ENCODE peak calls at places on chromosome X, in five cellular contexts. E is IMR-90, W is mesenchymal stem cell, N is mesendoderm, V is neuronal stem cell. L is an unnamed sample.
A peak's percentile ranks its signal among the peaks of the same experiment; 100 is the strongest.

GRCh38 chrX:40646489-40647306 is 663 bp downstream of the CXorf38 start:
- DNase-seq in V (peak; percentile 15), W (peak; percentile 31), E (peak; percentile 43), N (peak; percentile 25), L (no peak)

GRCh38 chrX:13373807-13374187 is 53.9 kb upstream of the ATXN3L start:
- DNase-seq in E (peak; percentile 82), W (peak; percentile 58), V (no peak), N (no peak), L (no peak)

GRCh38 chrX:135434258-135435138 is 12.8 kb downstream of the SMIM10L2A start:
- DNase-seq in N (no peak), V (no peak), W (no peak), E (no peak), L (no peak)

GRCh38 chrX:49762175-49762704 is 66.5 kb upstream of the PAGE1 start:
- DNase-seq in E (no peak), N (peak; percentile 19), W (no peak), V (no peak), L (no peak)

GRCh38 chrX:26442340-26442739 is 226.4 kb downstream of the MAGEB5 start:
- DNase-seq in W (no peak), E (peak; percentile 26), N (peak; percentile 40), V (peak; percentile 0), L (no peak)

GRCh38 chrX:30822068-30822671 is 66.9 kb downstream of the TAB3 start:
- DNase-seq in V (no peak), N (peak; percentile 43), E (no peak), W (no peak), L (no peak)

GRCh38 chrX:69055193-69055592 is 110.1 kb downstream of the PJA1 start:
- DNase-seq in V (no peak), E (no peak), N (no peak), W (no peak), L (peak; percentile 5)

GRCh38 chrX:55007633-55008032 is 7.5 kb downstream of the APEX2 start:
- DNase-seq in N (no peak), V (no peak), W (peak; percentile 60), E (peak; percentile 63), L (no peak)

GRCh38 chrX:129000018-129000417 is 523.3 kb downstream of the SMARCA1 start:
- DNase-seq in E (no peak), N (no peak), W (no peak), V (no peak), L (no peak)

GRCh38 chrX:95318882-95319281 is 1365.8 kb upstream of the DIAPH2 start:
- DNase-seq in N (peak; percentile 59), W (no peak), V (no peak), E (no peak), L (peak; percentile 62)

GRCh38 chrX:17613979-17614572 is 123.2 kb upstream of the SCML1 start:
- DNase-seq in N (peak; percentile 6), W (no peak), V (no peak), E (peak; percentile 51), L (no peak)

GRCh38 chrX:44039556-44039955 is 66.4 kb upstream of the NDP start:
- DNase-seq in E (no peak), W (peak; percentile 2), V (no peak), N (no peak), L (no peak)

GRCh38 chrX:22952011-22952410 is 47.7 kb upstream of the DDX53 start:
- DNase-seq in V (no peak), W (peak; percentile 71), N (peak; percentile 53), E (peak; percentile 51), L (no peak)

GRCh38 chrX:10169180-10169579 is 12.4 kb downstream of the CLCN4 start:
- DNase-seq in V (no peak), N (no peak), W (no peak), E (no peak), L (no peak)

GRCh38 chrX:12423346-12423745 is 285.1 kb downstream of the FRMPD4 start:
- DNase-seq in V (no peak), E (no peak), W (no peak), N (no peak), L (no peak)

GRCh38 chrX:8455600-8455999 is 9.0 kb upstream of the VCX3B start:
- DNase-seq in N (no peak), W (no peak), E (no peak), V (no peak), L (no peak)

GRCh38 chrX:68415289-68415688 is 18.0 kb downstream of the OPHN1 start:
- DNase-seq in E (peak; percentile 64), W (no peak), V (no peak), N (no peak), L (no peak)

GRCh38 chrX:14630724-14631123 is 101.4 kb downstream of the GLRA2 start:
- DNase-seq in E (no peak), V (no peak), W (no peak), N (peak; percentile 1), L (no peak)

GRCh38 chrX:3286196-3286920 is 60.1 kb downstream of the MXRA5 start:
- DNase-seq in V (no peak), W (peak; percentile 87), E (peak; percentile 74), N (no peak), L (no peak)

GRCh38 chrX:150765782-150766350 is 72.7 kb downstream of the MTMR1 start:
- DNase-seq in V (no peak), W (no peak), N (peak; percentile 80), E (no peak), L (no peak)

GRCh38 chrX:70922776-70923473 is 8.0 kb downstream of the SLC7A3 start:
- DNase-seq in E (no peak), N (peak; percentile 57), W (no peak), V (no peak), L (no peak)

GRCh38 chrX:70916754-70917153 is 8.2 kb upstream of the TEX11 start:
- DNase-seq in N (no peak), W (no peak), E (no peak), V (no peak), L (no peak)

GRCh38 chrX:70924294-70924693 is 6.6 kb downstream of the SLC7A3 start:
- DNase-seq in N (no peak), E (no peak), V (no peak), W (no peak), L (no peak)

DNA sequence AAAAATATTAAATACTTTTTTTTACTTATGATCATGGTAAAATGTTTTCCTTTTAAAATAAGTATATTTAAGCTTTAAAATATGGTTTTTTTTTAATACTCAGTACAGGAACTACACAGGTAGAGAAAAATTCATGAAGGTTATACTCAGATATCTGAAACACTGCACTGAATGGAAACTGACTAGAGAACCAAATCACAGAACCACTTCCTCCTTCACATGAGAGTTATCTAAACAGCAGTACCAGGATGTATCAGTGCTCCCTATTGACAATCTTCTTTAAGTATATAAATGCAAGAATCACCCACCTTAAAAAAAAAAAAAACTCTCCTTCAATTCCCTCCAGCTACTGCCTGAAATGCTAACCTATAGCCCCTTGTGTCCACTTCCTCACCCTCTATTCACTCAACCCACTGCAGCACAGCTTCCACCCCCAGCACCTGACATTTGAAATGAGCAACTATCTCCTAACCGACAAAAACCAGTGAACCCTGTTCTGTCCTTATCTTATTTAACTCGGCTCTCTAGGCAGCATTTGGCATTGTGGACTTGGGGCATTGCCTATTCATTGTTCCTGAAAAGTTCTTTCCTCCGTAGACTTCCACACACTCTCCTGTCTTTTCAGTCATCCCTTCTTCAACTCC is 9.1 kb downstream of the SLC7A3 start:
- DNase-seq in N (peak; percentile 36), V (no peak), E (no peak), W (no peak), L (no peak)
- H2BK5ac ChIP-seq in N (no peak overlapping the region), V (no peak overlapping the region), E (no peak overlapping the region), W (no peak overlapping the region), L (no peak overlapping the region)

DNA sequence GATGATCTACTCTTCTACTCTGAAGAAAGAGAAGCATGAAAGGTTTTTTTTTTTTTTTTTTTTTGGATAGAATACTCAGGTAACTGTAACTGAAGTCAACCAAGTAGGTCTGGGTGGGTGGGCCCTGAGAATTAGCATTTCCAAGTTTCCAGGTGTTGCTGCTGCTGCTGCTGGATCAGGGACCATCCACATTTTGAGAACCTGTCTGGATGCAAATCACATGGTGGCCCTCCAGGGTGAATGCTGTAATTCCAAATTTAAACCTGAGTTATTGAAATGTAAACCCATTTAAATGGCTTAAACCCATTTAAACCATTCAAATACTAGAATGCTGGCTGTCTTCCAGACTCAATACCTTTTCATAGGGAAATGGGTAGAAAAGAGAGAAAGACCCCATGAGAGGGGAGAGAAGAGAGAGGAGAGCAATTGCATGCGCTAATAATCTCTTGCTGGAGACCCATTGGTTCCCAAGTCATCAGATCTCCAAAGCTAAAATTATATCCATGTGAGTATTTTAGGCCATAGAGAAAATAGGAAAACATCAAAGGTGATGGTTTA is 17.6 kb downstream of the SUPT20HL1 start:
- DNase-seq in W (no peak), E (no peak), N (no peak), V (no peak), L (peak; percentile 77)
- H3K27ac ChIP-seq in W (no peak overlapping the region), E (no peak overlapping the region), N (no peak overlapping the region), V (no peak overlapping the region), L (peak overlapping the region; percentile 59)

DNA sequence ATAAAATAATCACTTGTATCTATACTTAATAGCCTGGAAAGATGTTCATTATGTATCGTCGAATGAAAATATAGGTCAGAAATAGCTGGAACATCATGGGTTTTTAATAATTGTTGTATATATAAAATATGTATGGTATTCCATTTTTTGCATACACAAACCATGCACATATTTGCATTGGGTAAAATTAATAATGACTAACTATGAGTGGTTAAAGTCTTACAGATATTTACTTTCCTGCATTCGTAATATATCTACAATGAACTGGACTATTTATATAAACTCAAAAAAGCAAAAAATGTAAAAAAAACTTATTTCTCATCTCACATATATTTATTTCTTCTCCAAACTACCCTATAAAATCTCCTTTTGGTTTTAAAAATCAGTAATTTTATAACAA is 46.0 kb downstream of the CYLC1 start:
- DNase-seq in N (no peak), V (no peak), E (no peak), W (no peak), L (no peak)
- H2BK5ac ChIP-seq in N (no peak overlapping the region), V (no peak overlapping the region), E (no peak overlapping the region), W (no peak overlapping the region), L (no peak overlapping the region)

DNA sequence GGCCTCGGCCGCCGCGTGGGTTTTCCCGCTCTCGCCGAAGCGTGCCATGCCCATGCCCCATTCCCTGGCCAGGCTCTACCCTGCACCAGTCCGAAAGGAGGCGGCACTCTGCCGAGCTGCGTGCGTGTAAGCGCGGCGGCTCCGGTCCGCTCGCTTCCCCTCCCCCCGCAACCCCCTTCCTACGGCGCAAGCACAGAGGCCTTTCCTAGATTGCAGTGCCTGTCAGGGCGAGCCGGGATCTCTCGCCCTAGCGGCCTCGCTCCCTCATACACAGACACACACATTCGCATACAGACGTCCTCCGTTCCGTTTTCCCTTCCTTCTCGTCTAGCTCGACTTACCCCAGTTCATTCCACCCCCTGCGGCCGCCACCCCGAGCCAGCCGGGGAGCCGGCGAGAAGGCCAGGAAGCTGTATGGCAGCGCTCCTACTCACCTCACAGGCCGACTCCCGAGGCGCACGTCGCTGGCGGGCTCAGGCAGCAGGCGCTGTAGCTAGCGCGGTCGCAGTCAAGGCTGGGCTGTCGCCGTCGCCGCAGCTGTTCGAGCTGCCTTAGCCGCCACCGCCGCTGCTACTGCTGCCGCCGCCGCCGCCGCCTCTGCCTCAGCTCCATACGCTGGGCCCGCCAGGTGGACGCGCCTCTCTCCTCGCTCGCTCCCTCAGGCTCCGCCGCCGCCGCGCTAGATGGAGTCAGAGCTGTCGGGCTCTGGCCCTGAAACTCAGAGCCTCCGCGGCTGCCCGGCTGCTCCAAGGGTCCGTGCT is 623 bp downstream of the NEXMIF start:
- DNase-seq in V (peak; percentile 38), W (peak; percentile 1), N (peak; percentile 82), E (no peak), L (peak; percentile 55)
- H3K27ac ChIP-seq in V (no peak overlapping the region), W (no peak overlapping the region), N (no peak overlapping the region), E (no peak overlapping the region), L (no peak overlapping the region)

GRCh38 chrX:65750674-65751469 is 83.4 kb downstream of the MSN start:
- DNase-seq in W (no peak), V (no peak), N (no peak), E (no peak), L (no peak)
- H2BK5ac ChIP-seq in W (no peak overlapping the region), V (no peak overlapping the region), N (no peak overlapping the region), E (no peak overlapping the region), L (no peak overlapping the region)

GRCh38 chrX:47629419-47630210 is at the start of gene CFP:
- DNase-seq in E (no peak), N (peak; percentile 65), V (no peak), W (no peak), L (no peak)
- H3K27ac ChIP-seq in E (no peak within 1 kb of the TSS), N (no peak within 1 kb of the TSS), V (no peak within 1 kb of the TSS), W (no peak within 1 kb of the TSS), L (no peak within 1 kb of the TSS)